ENCODE peak calls at places on chromosomes 1 and 21, in five cellular contexts. A, O, Y, J and L are unnamed samples. For H3K36me3, the result is how much of the 10 kb centered on the place peaks cover.

GRCh38 chr1:74937176-74937575 is 197.0 kb upstream of the LHX8 start:
- DNase-seq in A (no peak), O (no peak), Y (no peak), J (no peak), L (peak)

GRCh38 chr1:207888647-207889046 is 22.3 kb downstream of the CD34 start:
- DNase-seq in A (peak), O (no peak), Y (no peak), J (no peak), L (no peak)

GRCh38 chr21:42319368-42319767 is 4.2 kb upstream of the TFF3 start:
- DNase-seq in A (no peak), O (no peak), Y (no peak), J (no peak), L (no peak)

GRCh38 chr1:185646202-185646683 is 87.9 kb upstream of the HMCN1 start:
- DNase-seq in A (no peak), O (peak), Y (peak), J (peak), L (peak)

GRCh38 chr1:205396972-205397616 is 24.8 kb downstream of the LEMD1 start:
- DNase-seq in A (no peak), O (peak), Y (no peak), J (peak), L (peak)

GRCh38 chr1:47507140-47507539 is 69.3 kb downstream of the FOXD2 start:
- DNase-seq in A (no peak), O (no peak), Y (no peak), J (no peak), L (no peak)

GRCh38 chr1:109815809-109816791 is 52.4 kb upstream of the EPS8L3 start:
- DNase-seq in A (no peak), O (no peak), Y (no peak), J (no peak), L (no peak)

GRCh38 chr1:85638412-85638811 is 57.9 kb downstream of the CCN1 start:
- DNase-seq in A (no peak), O (no peak), Y (no peak), J (no peak), L (no peak)

GRCh38 chr1:98325646-98326441 is 335.7 kb upstream of the SNX7 start:
- DNase-seq in A (peak), O (peak), Y (peak), J (no peak), L (no peak)

GRCh38 chr1:100524355-100524754 is 13.6 kb upstream of the GPR88 start:
- DNase-seq in A (no peak), O (no peak), Y (no peak), J (no peak), L (no peak)

GRCh38 chr1:20339811-20340457 is 49.3 kb downstream of the VWA5B1 start:
- DNase-seq in A (no peak), O (no peak), Y (no peak), J (no peak), L (no peak)

GRCh38 chr1:24111264-24111997 is 504 bp downstream of the MYOM3 start:
- DNase-seq in A (no peak), O (no peak), Y (no peak), J (peak), L (peak)
- H3K4me3 ChIP-seq in A (peak), O (no peak), Y (no peak), J (no peak), L (no peak)

DNA sequence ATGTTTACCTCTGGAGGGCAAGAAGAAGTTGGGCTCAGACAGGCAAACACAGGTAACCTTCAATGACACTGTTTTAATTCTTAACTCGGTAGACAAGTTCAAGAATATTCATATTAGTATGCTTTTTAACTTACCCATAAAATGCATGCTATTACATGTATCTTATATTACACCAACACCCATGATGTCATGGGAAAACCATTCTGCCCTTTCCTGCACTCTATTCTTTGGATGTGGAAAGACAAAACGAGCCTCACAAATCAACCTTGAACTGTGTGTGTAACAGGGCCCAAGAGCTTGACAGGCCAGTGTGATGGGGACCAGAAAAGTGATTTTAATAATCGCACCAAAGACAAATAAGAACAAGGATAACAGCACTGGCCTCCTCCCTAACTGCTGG is 22.6 kb upstream of the RAP1GAP start:
- DNase-seq in A (no peak), O (no peak), Y (no peak), J (no peak), L (no peak)
- H3K36me3 ChIP-seq in A (under half), O (under half), Y (under half), J (under half), L (under half)

GRCh38 chr21:39022901-39023693 is 160.2 kb downstream of the PSMG1 start:
- DNase-seq in A (peak), O (peak), Y (no peak), J (peak), L (peak)
- TF ChIP-seq CTCF in A (peak), O (peak), Y (no peak), J (no peak), L (peak)

GRCh38 chr1:177753655-177754054 is 216.2 kb downstream of the SEC16B start:
- DNase-seq in A (no peak), O (no peak), Y (no peak), J (no peak), L (no peak)

GRCh38 chr1:177744906-177745305 is 225.0 kb downstream of the SEC16B start:
- DNase-seq in A (no peak), O (no peak), Y (no peak), J (no peak), L (no peak)

GRCh38 chr1:177746168-177746567 is 223.7 kb downstream of the SEC16B start:
- DNase-seq in A (no peak), O (no peak), Y (no peak), J (no peak), L (no peak)

GRCh38 chr1:177748080-177748801 is 221.6 kb downstream of the SEC16B start:
- DNase-seq in A (no peak), O (no peak), Y (no peak), J (no peak), L (no peak)
- H3K4me3 ChIP-seq in A (no peak), O (no peak), Y (no peak), J (no peak), L (no peak)

GRCh38 chr1:114741963-114742746 is 15.6 kb downstream of the CSDE1 start:
- DNase-seq in A (no peak), O (no peak), Y (no peak), J (no peak), L (no peak)

GRCh38 chr1:114735479-114735878 is 18.9 kb upstream of the NRAS start:
- DNase-seq in A (no peak), O (no peak), Y (no peak), J (no peak), L (no peak)

GRCh38 chr1:114740331-114740730 is 17.5 kb downstream of the CSDE1 start:
- DNase-seq in A (no peak), O (no peak), Y (no peak), J (no peak), L (no peak)

GRCh38 chr1:114737314-114737713 is 20.5 kb downstream of the CSDE1 start:
- DNase-seq in A (no peak), O (no peak), Y (no peak), J (no peak), L (no peak)
- H3K36me3 ChIP-seq in A (under half), O (under half), Y (under half), J (under half), L (half or more)

DNA sequence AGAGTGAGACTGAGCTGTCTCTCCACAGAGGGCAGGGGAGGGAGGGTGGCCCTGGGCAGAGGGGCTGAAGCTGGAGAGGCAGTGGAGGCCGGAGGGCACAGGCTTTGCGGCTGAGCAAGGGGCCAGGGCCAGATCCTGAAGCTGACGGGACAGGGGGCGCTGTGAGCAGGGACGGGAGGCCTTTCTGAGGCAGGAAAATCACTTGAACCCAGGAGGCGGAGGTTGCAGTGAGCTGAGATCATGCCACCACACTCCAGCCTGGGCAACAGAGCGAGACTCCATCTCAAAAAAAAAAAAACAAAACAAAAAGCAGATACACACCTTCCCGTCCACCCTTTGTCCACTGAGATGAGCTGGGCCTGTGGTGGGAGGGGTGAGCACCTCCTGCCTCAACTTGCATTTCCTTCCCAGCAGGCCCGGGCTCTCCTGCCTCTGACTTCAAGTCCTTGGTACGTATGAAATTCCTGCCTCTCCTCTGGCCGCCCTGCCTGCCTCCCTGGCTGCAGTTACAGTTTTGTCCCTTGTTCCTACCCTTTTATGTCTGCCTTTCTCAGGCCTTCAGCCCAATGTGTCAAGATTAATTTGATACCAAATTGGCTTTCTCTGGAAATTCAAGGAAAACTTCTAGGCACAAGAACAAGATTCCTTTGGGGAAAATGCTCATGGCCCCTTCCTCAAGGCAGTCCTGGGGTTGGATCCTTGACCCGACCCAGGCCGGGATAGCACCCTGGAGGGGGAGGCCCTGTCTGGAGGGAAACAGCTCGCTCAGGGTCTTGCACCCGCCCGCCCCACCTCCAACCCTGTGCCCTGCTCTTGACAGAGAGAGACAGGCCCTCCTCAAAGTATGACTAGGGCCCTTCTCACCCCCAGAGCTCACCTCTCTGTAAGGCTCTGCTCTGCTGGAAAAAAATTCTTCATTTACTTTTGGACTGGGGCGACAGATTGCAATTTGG is 11.2 kb upstream of the ADAMTSL4 start:
- DNase-seq in A (peak), O (no peak), Y (no peak), J (no peak), L (peak)
- TF ChIP-seq CTCF in A (no peak), O (no peak), Y (no peak), J (no peak), L (no peak)

DNA sequence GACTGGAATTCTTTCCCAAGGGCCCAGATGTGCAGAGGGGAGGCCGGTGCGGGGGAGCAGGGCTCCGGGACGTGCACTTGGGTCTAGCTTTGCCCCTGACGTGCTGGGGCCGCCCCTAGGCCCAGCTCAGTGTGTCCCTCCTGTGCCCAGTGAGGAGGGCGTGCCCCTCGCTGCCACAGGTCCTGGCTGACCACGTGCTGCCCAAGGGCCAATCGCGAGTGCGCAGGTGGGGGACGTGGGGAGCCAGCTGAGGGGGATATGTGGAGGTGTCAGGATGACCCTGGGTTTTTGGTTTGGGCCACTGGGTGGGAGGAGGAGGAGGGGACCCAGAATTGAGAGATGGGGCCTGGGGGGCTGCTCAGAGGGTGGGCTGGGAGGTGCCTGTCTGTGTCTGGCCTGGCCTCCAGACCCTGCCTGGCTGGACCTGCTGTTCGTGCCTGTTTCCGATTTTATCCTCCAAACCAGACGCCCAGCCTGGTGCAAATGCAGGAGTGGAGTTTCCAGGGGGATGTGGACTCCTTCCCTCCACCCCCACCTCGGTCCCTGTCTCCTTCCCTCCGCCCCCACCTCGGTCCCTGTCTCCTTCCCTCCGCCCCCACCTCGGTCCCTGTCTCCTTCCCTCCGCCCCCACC is 6.1 kb upstream of the RNF223 start:
- DNase-seq in A (peak), O (peak), Y (peak), J (peak), L (peak)
- H3K4me3 ChIP-seq in A (peak), O (peak), Y (peak), J (no peak), L (peak)

DNA sequence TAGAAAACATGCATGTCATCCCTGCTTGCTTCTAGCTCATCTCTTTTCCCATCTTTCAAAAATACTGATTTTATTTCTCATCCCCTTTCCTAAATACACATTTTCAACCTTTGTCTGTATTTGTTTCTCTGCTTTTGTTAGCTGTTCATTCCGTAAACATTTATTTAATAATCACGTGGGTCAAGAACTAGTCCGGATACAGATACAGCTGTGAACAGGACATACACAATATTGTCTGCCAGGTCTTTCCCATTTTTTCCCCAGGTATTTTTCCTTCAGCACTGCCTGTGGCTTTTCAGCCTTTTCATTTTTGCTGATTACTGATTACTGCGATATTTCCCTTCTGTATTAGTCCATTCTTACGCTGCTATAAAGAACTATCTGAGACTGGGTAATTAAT is 5.7 kb downstream of the PER3 start:
- DNase-seq in A (no peak), O (no peak), Y (no peak), J (no peak), L (no peak)
- H3K36me3 ChIP-seq in A (under half), O (under half), Y (under half), J (under half), L (under half)

DNA sequence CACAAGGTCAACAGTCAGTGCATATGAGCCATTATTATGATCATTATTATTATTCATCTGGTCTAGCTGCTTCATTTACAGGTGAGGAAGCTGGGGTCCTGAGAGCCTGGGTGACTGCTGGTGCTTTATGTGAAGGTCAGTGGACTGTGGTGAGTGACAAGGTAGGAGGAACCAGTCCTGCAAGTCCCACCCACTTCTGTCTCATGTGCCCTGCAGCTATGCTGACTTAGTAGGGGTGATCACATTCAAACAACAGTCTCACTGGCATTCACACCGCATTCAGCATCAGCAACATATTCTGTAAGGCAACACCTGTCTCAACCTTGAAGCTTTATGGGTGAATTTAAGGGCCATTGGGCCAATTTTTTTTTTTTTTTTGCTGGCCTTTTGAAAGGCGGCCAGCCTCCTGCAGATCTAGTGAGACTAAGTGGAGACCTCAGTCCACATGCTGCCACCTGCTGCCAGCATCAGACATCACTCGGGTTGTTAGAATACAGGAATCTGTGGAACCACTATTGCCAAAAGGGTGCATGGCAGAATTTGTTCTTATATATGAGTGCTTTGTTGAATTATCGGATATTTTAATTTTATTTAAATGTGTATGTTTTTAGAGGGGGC is 59.9 kb upstream of the CACNA1E start:
- DNase-seq in A (no peak), O (peak), Y (peak), J (peak), L (peak)
- TF ChIP-seq CTCF in A (peak), O (peak), Y (no peak), J (peak), L (peak)